ENCODE peak calls at places on chromosomes 2 and 18, in ten cellular contexts. One of them, this sample, is unnamed.

GRCh38 chr2:20141056-20141762 is 83.7 kb downstream of the SDC1 start:
- DNase-seq in foreskin fibroblast: peak; percentile 98
- DNase-seq in glutamatergic neuron: no peak
- DNase-seq in AG04450: peak; percentile 72
- DNase-seq in fibroblast of the aortic adventitia: peak; percentile 96
- DNase-seq in uterus: peak; percentile 66
- DNase-seq in thyroid gland: peak; percentile 85
- DNase-seq in fibroblast of lung: peak; percentile 96
- DNase-seq in colonic mucosa: no peak
- DNase-seq in cardiac muscle cell: peak; percentile 84
- DNase-seq in this sample: peak; percentile 85

GRCh38 chr2:207239754-207240494 is 74.2 kb upstream of the KLF7 start:
- DNase-seq in uterus: no peak
- DNase-seq in thyroid gland: no peak
- DNase-seq in glutamatergic neuron: no peak
- DNase-seq in foreskin fibroblast: no peak
- DNase-seq in colonic mucosa: no peak
- DNase-seq in fibroblast of the aortic adventitia: peak; percentile 68
- DNase-seq in AG04450: no peak
- DNase-seq in fibroblast of lung: peak; percentile 87
- DNase-seq in cardiac muscle cell: peak; percentile 70
- DNase-seq in this sample: no peak

GRCh38 chr2:95058466-95058988 is 33.0 kb downstream of the MAL start:
- DNase-seq in colonic mucosa: no peak
- DNase-seq in fibroblast of lung: no peak
- DNase-seq in foreskin fibroblast: no peak
- DNase-seq in uterus: no peak
- DNase-seq in AG04450: no peak
- DNase-seq in fibroblast of the aortic adventitia: no peak
- DNase-seq in cardiac muscle cell: no peak
- DNase-seq in glutamatergic neuron: no peak
- DNase-seq in thyroid gland: peak; percentile 32
- DNase-seq in this sample: no peak

GRCh38 chr2:191748050-191748449 is 70.1 kb downstream of the NABP1 start:
- DNase-seq in fibroblast of lung: peak; percentile 87
- DNase-seq in AG04450: no peak
- DNase-seq in colonic mucosa: no peak
- DNase-seq in thyroid gland: no peak
- DNase-seq in glutamatergic neuron: no peak
- DNase-seq in fibroblast of the aortic adventitia: peak; percentile 87
- DNase-seq in foreskin fibroblast: peak; percentile 58
- DNase-seq in cardiac muscle cell: peak; percentile 26
- DNase-seq in uterus: no peak
- DNase-seq in this sample: no peak

GRCh38 chr2:16442971-16443370 is 222.7 kb downstream of the CYRIA start:
- DNase-seq in glutamatergic neuron: no peak
- DNase-seq in thyroid gland: no peak
- DNase-seq in uterus: no peak
- DNase-seq in cardiac muscle cell: no peak
- DNase-seq in AG04450: no peak
- DNase-seq in colonic mucosa: no peak
- DNase-seq in fibroblast of lung: no peak
- DNase-seq in fibroblast of the aortic adventitia: no peak
- DNase-seq in foreskin fibroblast: no peak
- DNase-seq in this sample: no peak

GRCh38 chr2:152715854-152716428 is 1.3 kb downstream of the PRPF40A start:
- DNase-seq in glutamatergic neuron: peak; percentile 56
- DNase-seq in uterus: no peak
- DNase-seq in fibroblast of lung: no peak
- DNase-seq in cardiac muscle cell: peak; percentile 21
- DNase-seq in foreskin fibroblast: no peak
- DNase-seq in thyroid gland: no peak
- DNase-seq in fibroblast of the aortic adventitia: peak; percentile 10
- DNase-seq in colonic mucosa: no peak
- DNase-seq in AG04450: no peak
- DNase-seq in this sample: no peak

GRCh38 chr2:38610851-38611801 is 8.4 kb upstream of the HNRNPLL start:
- DNase-seq in foreskin fibroblast: peak; percentile 19
- DNase-seq in cardiac muscle cell: no peak
- DNase-seq in fibroblast of lung: peak; percentile 72
- DNase-seq in fibroblast of the aortic adventitia: no peak
- DNase-seq in thyroid gland: no peak
- DNase-seq in glutamatergic neuron: no peak
- DNase-seq in AG04450: no peak
- DNase-seq in uterus: no peak
- DNase-seq in colonic mucosa: no peak
- DNase-seq in this sample: no peak

GRCh38 chr2:168626096-168626495 is 170.0 kb downstream of the CERS6 start:
- DNase-seq in colonic mucosa: peak; percentile 48
- DNase-seq in AG04450: no peak
- DNase-seq in glutamatergic neuron: no peak
- DNase-seq in fibroblast of lung: no peak
- DNase-seq in cardiac muscle cell: no peak
- DNase-seq in fibroblast of the aortic adventitia: no peak
- DNase-seq in uterus: no peak
- DNase-seq in foreskin fibroblast: no peak
- DNase-seq in thyroid gland: no peak
- DNase-seq in this sample: no peak

GRCh38 chr2:146523218-146523617 is 1321.6 kb upstream of the ACVR2A start:
- DNase-seq in fibroblast of lung: peak; percentile 7
- DNase-seq in uterus: no peak
- DNase-seq in foreskin fibroblast: no peak
- DNase-seq in fibroblast of the aortic adventitia: peak; percentile 16
- DNase-seq in glutamatergic neuron: no peak
- DNase-seq in thyroid gland: no peak
- DNase-seq in AG04450: no peak
- DNase-seq in colonic mucosa: no peak
- DNase-seq in cardiac muscle cell: peak; percentile 30
- DNase-seq in this sample: no peak

GRCh38 chr18:43877922-43878321 is 600.6 kb upstream of the SYT4 start:
- DNase-seq in glutamatergic neuron: no peak
- DNase-seq in colonic mucosa: no peak
- DNase-seq in cardiac muscle cell: no peak
- DNase-seq in fibroblast of lung: no peak
- DNase-seq in fibroblast of the aortic adventitia: no peak
- DNase-seq in thyroid gland: no peak
- DNase-seq in uterus: no peak
- DNase-seq in foreskin fibroblast: no peak
- DNase-seq in AG04450: no peak
- DNase-seq in this sample: no peak

GRCh38 chr2:224565452-224566035 is 19.6 kb downstream of the CUL3 start:
- DNase-seq in uterus: no peak
- DNase-seq in thyroid gland: no peak
- DNase-seq in glutamatergic neuron: no peak
- DNase-seq in fibroblast of the aortic adventitia: no peak
- DNase-seq in colonic mucosa: no peak
- DNase-seq in foreskin fibroblast: peak; percentile 42
- DNase-seq in AG04450: no peak
- DNase-seq in cardiac muscle cell: no peak
- DNase-seq in fibroblast of lung: no peak
- DNase-seq in this sample: no peak

DNA sequence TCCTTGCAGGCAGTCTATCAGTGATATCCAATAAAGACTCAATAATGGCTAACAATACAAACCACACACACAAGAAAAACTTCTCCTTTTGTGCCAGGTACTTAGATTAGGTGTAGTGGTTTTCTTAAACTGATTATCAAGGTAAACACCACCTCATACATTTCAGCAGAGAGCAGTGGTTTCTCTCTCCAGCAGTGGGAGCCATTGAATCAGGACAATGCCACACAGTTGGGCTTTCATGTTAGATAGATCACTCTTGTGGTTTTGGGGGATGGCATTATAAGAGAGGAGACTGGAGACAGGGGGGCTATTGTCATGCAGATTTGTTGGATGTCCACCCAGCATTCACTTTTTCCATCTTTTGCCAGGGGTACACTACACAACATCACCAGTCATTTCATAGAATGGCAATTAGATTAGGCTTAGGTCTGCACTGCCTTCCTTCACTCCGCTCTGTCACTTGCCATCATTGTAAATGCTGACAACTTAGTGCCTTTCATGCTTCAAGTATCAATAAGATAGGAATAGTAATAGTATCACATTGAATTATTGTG is 13.6 kb upstream of the IRS1 start:
- DNase-seq in colonic mucosa: no peak
- DNase-seq in glutamatergic neuron: no peak
- DNase-seq in cardiac muscle cell: no peak
- DNase-seq in fibroblast of the aortic adventitia: peak; percentile 16
- DNase-seq in uterus: no peak
- DNase-seq in fibroblast of lung: no peak
- DNase-seq in thyroid gland: no peak
- DNase-seq in AG04450: no peak
- DNase-seq in foreskin fibroblast: no peak
- DNase-seq in this sample: no peak
- TF ChIP-seq CTCF in colonic mucosa: no peak
- TF ChIP-seq CTCF in glutamatergic neuron: no peak
- TF ChIP-seq CTCF in cardiac muscle cell: peak; percentile 45
- TF ChIP-seq CTCF in fibroblast of the aortic adventitia: peak; percentile 47
- TF ChIP-seq CTCF in uterus: no peak
- TF ChIP-seq CTCF in fibroblast of lung: peak; percentile 54
- TF ChIP-seq CTCF in thyroid gland: no peak
- TF ChIP-seq CTCF in AG04450: peak; percentile 53
- TF ChIP-seq CTCF in foreskin fibroblast: peak; percentile 70
- TF ChIP-seq CTCF in this sample: peak; percentile 55

GRCh38 chr2:228263156-228263555 is 81.7 kb upstream of the SPHKAP start:
- DNase-seq in glutamatergic neuron: no peak
- DNase-seq in fibroblast of the aortic adventitia: no peak
- DNase-seq in uterus: no peak
- DNase-seq in colonic mucosa: no peak
- DNase-seq in foreskin fibroblast: no peak
- DNase-seq in thyroid gland: no peak
- DNase-seq in AG04450: no peak
- DNase-seq in cardiac muscle cell: no peak
- DNase-seq in fibroblast of lung: no peak
- DNase-seq in this sample: no peak
- TF ChIP-seq CTCF in glutamatergic neuron: no peak
- TF ChIP-seq CTCF in fibroblast of the aortic adventitia: no peak
- TF ChIP-seq CTCF in uterus: no peak
- TF ChIP-seq CTCF in colonic mucosa: no peak
- TF ChIP-seq CTCF in foreskin fibroblast: no peak
- TF ChIP-seq CTCF in thyroid gland: no peak
- TF ChIP-seq CTCF in AG04450: no peak
- TF ChIP-seq CTCF in cardiac muscle cell: no peak
- TF ChIP-seq CTCF in fibroblast of lung: no peak
- TF ChIP-seq CTCF in this sample: no peak

DNA sequence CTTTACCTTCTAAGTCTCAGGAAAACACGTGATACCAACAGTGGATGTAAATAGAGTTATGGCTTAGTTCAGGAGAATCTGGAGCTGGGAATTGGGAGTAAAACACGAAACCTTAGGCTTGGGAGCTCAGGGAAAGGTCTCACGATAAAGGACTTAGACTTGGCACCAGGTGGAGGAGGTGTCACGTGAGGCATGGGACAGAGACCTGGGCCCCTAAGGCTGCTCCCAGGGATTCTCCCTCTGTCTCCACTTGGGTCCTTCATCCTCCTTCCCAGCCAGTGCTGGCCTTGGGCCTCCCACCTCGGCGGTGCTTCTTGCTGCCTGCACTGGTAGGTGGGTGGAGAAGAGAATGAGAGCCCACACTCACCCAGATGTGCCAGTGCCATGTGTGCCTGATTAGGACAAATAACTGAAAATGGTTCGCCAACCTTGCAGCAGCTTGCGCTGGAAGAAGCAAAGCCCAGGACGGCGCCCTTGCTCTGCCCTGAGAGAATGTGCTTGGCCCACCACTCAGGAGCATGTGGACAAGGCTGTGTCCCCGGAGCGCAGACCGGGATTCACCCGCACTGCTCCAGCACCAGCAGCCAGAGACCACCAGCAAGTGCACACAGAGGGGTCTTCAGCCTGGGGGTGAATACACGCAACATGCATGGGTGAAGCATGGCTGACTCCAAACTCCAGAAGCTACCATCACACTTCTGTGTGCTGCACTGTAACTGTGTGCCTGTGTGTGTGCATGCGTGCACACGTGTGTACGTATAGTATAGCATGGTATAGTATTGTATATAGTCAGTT is 48.1 kb downstream of the PSMG2 start:
- DNase-seq in AG04450: no peak
- DNase-seq in glutamatergic neuron: no peak
- DNase-seq in fibroblast of the aortic adventitia: no peak
- DNase-seq in colonic mucosa: no peak
- DNase-seq in cardiac muscle cell: no peak
- DNase-seq in fibroblast of lung: no peak
- DNase-seq in thyroid gland: no peak
- DNase-seq in foreskin fibroblast: no peak
- DNase-seq in uterus: no peak
- DNase-seq in this sample: no peak
- TF ChIP-seq CTCF in AG04450: no peak
- TF ChIP-seq CTCF in glutamatergic neuron: no peak
- TF ChIP-seq CTCF in fibroblast of the aortic adventitia: no peak
- TF ChIP-seq CTCF in colonic mucosa: no peak
- TF ChIP-seq CTCF in cardiac muscle cell: no peak
- TF ChIP-seq CTCF in fibroblast of lung: no peak
- TF ChIP-seq CTCF in thyroid gland: no peak
- TF ChIP-seq CTCF in foreskin fibroblast: no peak
- TF ChIP-seq CTCF in uterus: no peak
- TF ChIP-seq CTCF in this sample: no peak

GRCh38 chr2:161677634-161678033 is 53.4 kb downstream of the SLC4A10 start:
- DNase-seq in cardiac muscle cell: no peak
- DNase-seq in uterus: no peak
- DNase-seq in fibroblast of lung: no peak
- DNase-seq in glutamatergic neuron: no peak
- DNase-seq in colonic mucosa: no peak
- DNase-seq in foreskin fibroblast: no peak
- DNase-seq in thyroid gland: no peak
- DNase-seq in fibroblast of the aortic adventitia: no peak
- DNase-seq in AG04450: no peak
- DNase-seq in this sample: no peak
- TF ChIP-seq CTCF in cardiac muscle cell: no peak
- TF ChIP-seq CTCF in uterus: no peak
- TF ChIP-seq CTCF in fibroblast of lung: no peak
- TF ChIP-seq CTCF in glutamatergic neuron: no peak
- TF ChIP-seq CTCF in colonic mucosa: no peak
- TF ChIP-seq CTCF in foreskin fibroblast: no peak
- TF ChIP-seq CTCF in thyroid gland: no peak
- TF ChIP-seq CTCF in fibroblast of the aortic adventitia: no peak
- TF ChIP-seq CTCF in AG04450: no peak
- TF ChIP-seq CTCF in this sample: no peak

This sample was measured in AG09319.